ENCODE peak calls at places on chromosomes 4 and X, in six cellular contexts. S, T, M, Q, P and V are unnamed samples.

GRCh38 chrX:13694359-13694758 is 5.4 kb downstream of the RAB9A start:
- DNase-seq in T (peak), Q (no peak), P (no peak), S (peak), M (no peak), V (no peak)

GRCh38 chr4:10342866-10343265 is 114.4 kb downstream of the ZNF518B start:
- DNase-seq in T (no peak), M (no peak), Q (no peak), S (no peak), P (no peak), V (no peak)

GRCh38 chr4:12270546-12270945 is 841.9 kb upstream of the HS3ST1 start:
- DNase-seq in Q (no peak), P (no peak), S (no peak), M (no peak), T (no peak), V (no peak)

GRCh38 chr4:78477276-78477675 is 74.3 kb upstream of the ANXA3 start:
- DNase-seq in S (no peak), M (peak), P (no peak), T (peak), Q (no peak), V (peak)

GRCh38 chr4:108006361-108006760 is 16.7 kb downstream of the HADH start:
- DNase-seq in M (no peak), S (no peak), T (no peak), P (no peak), Q (no peak), V (no peak)

GRCh38 chr4:180578175-180578574 is 1665.0 kb upstream of the TENM3 start:
- DNase-seq in P (no peak), T (no peak), M (no peak), S (no peak), Q (no peak), V (no peak)

GRCh38 chr4:14028862-14029261 is 401.3 kb upstream of the BOD1L1 start:
- DNase-seq in T (peak), P (no peak), S (no peak), M (no peak), Q (no peak), V (no peak)

GRCh38 chrX:154761977-154762528 is 611 bp upstream of the DKC1 start:
- DNase-seq in Q (peak), T (no peak), P (no peak), M (no peak), S (no peak), V (no peak)

GRCh38 chrX:40368611-40369061 is 212.1 kb upstream of the ATP6AP2 start:
- DNase-seq in P (no peak), S (no peak), T (peak), Q (no peak), M (no peak), V (no peak)

GRCh38 chr4:144666539-144667175 is 20.7 kb downstream of the HHIP start:
- DNase-seq in Q (no peak), T (peak), P (no peak), M (peak), S (peak), V (no peak)

GRCh38 chrX:149950681-149951080 is 12.4 kb upstream of the EOLA2 start:
- DNase-seq in P (no peak), M (peak), S (peak), T (peak), Q (no peak), V (peak)

GRCh38 chr4:24800273-24800880 is 5.0 kb downstream of the SOD3 start:
- DNase-seq in M (no peak), P (no peak), Q (no peak), T (peak), S (no peak), V (peak)

GRCh38 chr4:54400802-54401201 is 171.7 kb downstream of the PDGFRA start:
- DNase-seq in S (peak), P (no peak), Q (no peak), M (peak), T (peak), V (peak)

GRCh38 chr4:141643557-141643956 is 7.2 kb downstream of the IL15 start:
- DNase-seq in P (no peak), M (peak), T (peak), Q (no peak), S (peak), V (peak)

GRCh38 chr4:121049072-121049599 is 23.2 kb downstream of the NDNF start:
- DNase-seq in M (no peak), T (no peak), S (no peak), Q (no peak), P (no peak), V (no peak)

GRCh38 chr4:113327513-113327912 is 278.1 kb downstream of the ANK2 start:
- DNase-seq in P (no peak), M (peak), S (no peak), T (peak), Q (no peak), V (peak)

GRCh38 chrX:133005038-133005437 is 46.6 kb upstream of the HS6ST2 start:
- DNase-seq in S (peak), Q (no peak), T (peak), M (peak), P (no peak), V (no peak)

GRCh38 chrX:110734894-110735541 is 60.6 kb downstream of the CHRDL1 start:
- DNase-seq in M (peak), P (no peak), Q (no peak), T (peak), S (peak), V (peak)